ENCODE peak calls at places on chromosomes 6 and 20, in six cellular contexts. N is fibroblast of lung, L is AG10803, B is PC-3, Z is AG09309, O is heart right ventricle. R is an unnamed sample.

GRCh38 chr6:50236164-50236563 is 186.4 kb upstream of the DEFB112 start:
- DNase-seq in N (no peak), L (no peak), B (peak; percentile 16), Z (no peak), O (no peak), R (no peak)

GRCh38 chr6:132333639-132334516 is 67.4 kb downstream of the MOXD1 start:
- DNase-seq in N (peak; percentile 94), L (peak; percentile 91), B (peak; percentile 88), Z (peak; percentile 59), O (peak; percentile 48), R (peak; percentile 87)

GRCh38 chr20:3706774-3707507 is 5.5 kb downstream of the SIGLEC1 start:
- DNase-seq in N (peak; percentile 25), L (peak; percentile 61), B (peak; percentile 46), Z (no peak), O (no peak), R (no peak)

GRCh38 chr6:134422426-134423231 is 104.7 kb upstream of the SGK1 start:
- DNase-seq in N (peak; percentile 100), L (peak; percentile 99), B (peak; percentile 87), Z (peak; percentile 95), O (no peak), R (peak; percentile 99)

GRCh38 chr20:56987992-56988391 is 278.4 kb downstream of the BMP7 start:
- DNase-seq in N (no peak), L (no peak), B (peak; percentile 80), Z (no peak), O (no peak), R (peak; percentile 59)

GRCh38 chr6:144150673-144151009 is 324 bp downstream of the STX11 start:
- DNase-seq in N (peak; percentile 34), L (no peak), B (peak; percentile 13), Z (no peak), O (no peak), R (peak; percentile 29)

GRCh38 chr6:44056392-44057237 is 70.6 kb downstream of the MRPL14 start:
- DNase-seq in N (peak; percentile 87), L (peak; percentile 57), B (no peak), Z (no peak), O (peak; percentile 74), R (no peak)

GRCh38 chr6:97850458-97851218 is 567.6 kb upstream of the MMS22L start:
- DNase-seq in N (peak; percentile 83), L (peak; percentile 37), B (peak; percentile 7), Z (no peak), O (no peak), R (peak; percentile 0)

GRCh38 chr6:14664112-14664592 is 546.6 kb downstream of the CD83 start:
- DNase-seq in N (no peak), L (no peak), B (no peak), Z (no peak), O (no peak), R (peak; percentile 23)

GRCh38 chr20:768426-768978 is at the start of gene SLC52A3:
- DNase-seq in N (no peak), L (no peak), B (peak; percentile 96), Z (no peak), O (peak; percentile 76), R (no peak)

GRCh38 chr6:145829102-145829501 is 14.5 kb upstream of the FBXO30 start:
- DNase-seq in N (no peak), L (no peak), B (no peak), Z (no peak), O (peak; percentile 24), R (no peak)

GRCh38 chr20:49446808-49447207 is 35.7 kb downstream of the KCNB1 start:
- DNase-seq in N (peak; percentile 42), L (peak; percentile 43), B (no peak), Z (no peak), O (peak; percentile 92), R (peak; percentile 56)

GRCh38 chr6:79538481-79538971 is 1.3 kb upstream of the LCA5 start:
- DNase-seq in N (peak; percentile 41), L (peak; percentile 6), B (peak; percentile 15), Z (no peak), O (no peak), R (peak; percentile 54)

DNA sequence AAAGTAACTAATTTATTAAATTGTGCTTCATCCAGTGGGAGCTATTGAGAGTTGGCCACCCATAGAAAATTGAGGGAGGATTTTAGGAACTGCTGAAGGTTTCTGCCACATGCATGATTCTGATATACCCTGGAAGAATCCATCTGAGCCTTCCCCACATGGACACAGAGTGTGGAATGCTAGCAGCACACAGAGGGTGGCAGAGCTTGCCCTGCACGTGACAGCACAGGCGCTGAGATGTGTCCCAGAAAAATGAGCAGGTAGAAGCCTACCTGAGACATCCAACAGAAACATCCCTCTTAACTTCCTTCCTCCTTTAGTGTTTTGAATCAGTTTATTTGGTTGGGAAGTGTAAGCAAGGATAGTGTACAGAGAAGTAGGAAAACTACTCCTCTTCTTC is 96.9 kb downstream of the MTHFD1L start:
- DNase-seq in N (no peak), L (no peak), B (no peak), Z (no peak), O (no peak), R (no peak)
- TF ChIP-seq CTCF in N (no peak), L (no peak), B (no peak), Z (no peak), O (no peak), R (no peak)

DNA sequence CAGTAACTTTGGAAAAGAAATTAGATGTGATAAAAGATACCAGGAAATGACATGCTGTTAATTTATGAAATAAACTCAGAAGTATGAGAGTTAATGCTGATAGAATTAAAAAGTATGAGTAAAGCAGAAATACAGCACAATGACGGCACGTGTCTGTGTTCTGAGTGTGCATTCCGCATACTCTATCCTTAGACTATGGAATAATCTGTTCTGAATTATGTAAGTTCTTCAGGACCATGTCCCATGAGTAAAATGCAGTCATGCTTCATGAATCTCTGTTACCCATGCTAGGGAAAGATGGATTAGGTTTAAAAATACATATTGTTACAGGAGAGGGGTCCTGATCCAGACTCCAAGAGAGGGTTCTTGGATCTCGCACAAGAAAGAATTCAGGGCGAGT is 21.7 kb downstream of the HECA start:
- DNase-seq in N (no peak), L (no peak), B (no peak), Z (no peak), O (no peak), R (no peak)
- H3K4me3 ChIP-seq in N (no peak overlapping the region), L (no peak overlapping the region), B (no peak overlapping the region), Z (no peak overlapping the region), O (no peak overlapping the region), R (no peak overlapping the region)

GRCh38 chr6:108518714-108519576 is 41.8 kb upstream of the FOXO3 start:
- DNase-seq in N (peak; percentile 12), L (peak; percentile 23), B (peak; percentile 49), Z (no peak), O (no peak), R (peak; percentile 51)
- TF ChIP-seq CTCF in N (peak; percentile 56), L (peak; percentile 52), B (peak; percentile 66), Z (peak; percentile 56), O (peak; percentile 41), R (peak; percentile 71)

GRCh38 chr20:59945175-59945574 is 5.0 kb downstream of the FAM217B start:
- DNase-seq in N (no peak), L (peak; percentile 23), B (no peak), Z (no peak), O (no peak), R (no peak)
- H3K4me3 ChIP-seq in N (no peak overlapping the region), L (no peak overlapping the region), B (no peak overlapping the region), Z (no peak overlapping the region), O (no peak overlapping the region), R (no peak overlapping the region)

DNA sequence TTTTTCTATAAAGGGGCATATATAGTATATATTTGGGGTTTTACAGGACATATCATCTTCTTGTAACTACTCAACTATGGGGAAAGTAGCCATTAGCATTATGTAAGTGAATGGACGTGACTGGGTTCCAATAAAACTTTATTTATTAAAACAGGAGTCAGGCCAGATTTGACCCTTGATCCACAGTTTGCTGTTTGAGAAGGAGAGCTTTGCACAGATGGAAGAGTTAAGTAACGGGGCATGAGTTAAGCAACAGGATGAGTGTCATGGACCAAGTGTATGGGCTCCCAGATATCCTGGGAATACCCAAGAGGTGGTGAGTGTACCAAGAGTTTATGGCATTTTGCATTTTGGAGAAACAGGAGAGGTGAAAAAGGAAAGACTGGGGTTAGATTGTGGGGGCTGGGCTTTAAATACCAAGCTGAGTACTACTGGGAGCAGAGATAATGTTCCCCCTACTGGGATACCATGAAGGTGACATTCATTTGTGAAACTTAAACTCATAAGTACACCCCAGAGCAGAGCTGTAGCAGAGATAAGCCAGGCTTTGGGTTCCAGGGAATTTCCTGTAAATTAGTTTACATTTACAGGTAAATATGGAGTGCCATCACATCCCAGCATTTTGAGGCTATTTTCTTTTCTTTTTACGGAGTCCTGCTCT is 18.5 kb upstream of the SCUBE3 start:
- DNase-seq in N (no peak), L (no peak), B (peak; percentile 22), Z (no peak), O (no peak), R (no peak)
- TF ChIP-seq CTCF in N (no peak), L (no peak), B (peak; percentile 13), Z (no peak), O (no peak), R (no peak)

DNA sequence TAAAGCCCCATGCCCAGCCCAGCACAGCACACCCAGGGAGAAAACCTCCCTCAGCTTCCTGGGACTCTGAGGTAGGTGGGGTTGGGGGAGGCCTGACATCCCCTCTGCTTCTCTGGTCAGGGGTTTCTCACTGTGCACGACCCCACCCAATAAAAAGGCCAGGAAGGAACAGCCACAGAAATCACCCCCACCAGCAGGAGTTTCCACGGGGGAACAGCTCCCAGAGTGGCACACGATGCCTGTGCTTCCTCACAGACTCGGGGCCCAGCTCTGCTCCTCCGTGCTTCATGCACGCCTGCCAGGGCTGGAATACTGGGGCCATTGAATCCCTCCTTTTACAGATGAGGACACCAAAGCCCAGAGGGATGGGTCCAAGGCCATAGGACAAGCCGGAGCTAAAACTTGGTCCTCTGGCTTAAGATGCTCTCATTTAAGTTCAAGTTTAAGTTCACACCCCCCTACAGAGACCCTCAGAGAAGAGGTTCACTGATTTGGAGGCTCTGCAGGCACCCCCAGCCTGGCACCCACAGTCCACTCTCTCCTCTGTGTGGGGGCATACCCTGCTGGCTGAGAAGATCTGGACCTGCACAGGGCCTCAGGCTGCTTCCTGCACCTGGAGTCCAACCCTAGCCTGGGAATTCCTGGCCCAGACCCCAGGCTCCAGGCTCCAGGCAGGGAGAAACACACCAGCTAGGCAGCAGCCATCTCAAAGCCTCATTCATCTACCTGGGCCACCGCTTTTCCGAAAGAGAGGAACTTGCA is 14.3 kb downstream of the ACSS1 start:
- DNase-seq in N (no peak), L (no peak), B (no peak), Z (no peak), O (no peak), R (no peak)
- H3K4me3 ChIP-seq in N (no peak overlapping the region), L (no peak overlapping the region), B (no peak overlapping the region), Z (no peak overlapping the region), O (no peak overlapping the region), R (no peak overlapping the region)

GRCh38 chr6:7215140-7215539 is 97.9 kb downstream of the SSR1 start:
- DNase-seq in N (peak; percentile 35), L (no peak), B (no peak), Z (no peak), O (no peak), R (peak; percentile 64)
- TF ChIP-seq CTCF in N (no peak), L (no peak), B (no peak), Z (no peak), O (no peak), R (no peak)

GRCh38 chr6:148761532-148761951 is 14.7 kb downstream of the UST start:
- DNase-seq in N (no peak), L (peak; percentile 59), B (no peak), Z (no peak), O (peak; percentile 5), R (peak; percentile 67)
- H3K4me3 ChIP-seq in N (peak overlapping the region; percentile 42), L (peak overlapping the region; percentile 61), B (no peak overlapping the region), Z (peak overlapping the region; percentile 44), O (peak overlapping the region; percentile 33), R (peak overlapping the region; percentile 33)

R was measured in choroid plexus epithelial cell.